ENCODE peak calls at places on chromosomes 2 and 18, in four cellular contexts. One of them, this sample, is unnamed.

GRCh38 chr18:41875094-41875780 is 79.8 kb upstream of the PIK3C3 start:
- DNase-seq in fibroblast of the aortic adventitia: peak
- DNase-seq in pulmonary artery endothelial cell: no peak
- DNase-seq in NCI-H1417: no peak
- DNase-seq in this sample: no peak

GRCh38 chr18:67243799-67244587 is 272.5 kb downstream of the DSEL start:
- DNase-seq in NCI-H1417: no peak
- DNase-seq in fibroblast of the aortic adventitia: peak
- DNase-seq in pulmonary artery endothelial cell: no peak
- DNase-seq in this sample: no peak

GRCh38 chr2:170713280-170714155 is 1.6 kb upstream of the SP5 start:
- DNase-seq in NCI-H1417: no peak
- DNase-seq in fibroblast of the aortic adventitia: no peak
- DNase-seq in pulmonary artery endothelial cell: no peak
- DNase-seq in this sample: no peak

GRCh38 chr2:16175247-16175825 is 235.0 kb downstream of the MYCN start:
- DNase-seq in NCI-H1417: no peak
- DNase-seq in fibroblast of the aortic adventitia: no peak
- DNase-seq in pulmonary artery endothelial cell: no peak
- DNase-seq in this sample: no peak

GRCh38 chr2:676647-677055 is 555 bp downstream of the TMEM18 start:
- DNase-seq in pulmonary artery endothelial cell: peak
- DNase-seq in NCI-H1417: peak
- DNase-seq in fibroblast of the aortic adventitia: peak
- DNase-seq in this sample: peak

GRCh38 chr2:75491129-75491753 is 69.5 kb downstream of the EVA1A start:
- DNase-seq in NCI-H1417: peak
- DNase-seq in pulmonary artery endothelial cell: no peak
- DNase-seq in fibroblast of the aortic adventitia: peak
- DNase-seq in this sample: no peak

GRCh38 chr2:240463274-240463865 is 27.9 kb downstream of the GPC1 start:
- DNase-seq in fibroblast of the aortic adventitia: no peak
- DNase-seq in pulmonary artery endothelial cell: no peak
- DNase-seq in NCI-H1417: no peak
- DNase-seq in this sample: no peak

GRCh38 chr18:59518705-59519104 is 159.6 kb upstream of the LMAN1 start:
- DNase-seq in NCI-H1417: no peak
- DNase-seq in fibroblast of the aortic adventitia: peak
- DNase-seq in pulmonary artery endothelial cell: no peak
- DNase-seq in this sample: no peak

GRCh38 chr2:120650022-120650644 is 85.5 kb upstream of the GLI2 start:
- DNase-seq in pulmonary artery endothelial cell: no peak
- DNase-seq in fibroblast of the aortic adventitia: no peak
- DNase-seq in NCI-H1417: no peak
- DNase-seq in this sample: no peak

GRCh38 chr2:88871336-88871735 is 179.9 kb downstream of the RPIA start:
- DNase-seq in pulmonary artery endothelial cell: no peak
- DNase-seq in fibroblast of the aortic adventitia: no peak
- DNase-seq in NCI-H1417: no peak
- DNase-seq in this sample: no peak

GRCh38 chr2:215619022-215619958 is 183.4 kb upstream of the FN1 start:
- DNase-seq in NCI-H1417: peak
- DNase-seq in fibroblast of the aortic adventitia: peak
- DNase-seq in pulmonary artery endothelial cell: no peak
- DNase-seq in this sample: no peak

GRCh38 chr2:145764631-145765030 is 1244.7 kb upstream of the ZEB2 start:
- DNase-seq in pulmonary artery endothelial cell: no peak
- DNase-seq in fibroblast of the aortic adventitia: no peak
- DNase-seq in NCI-H1417: peak
- DNase-seq in this sample: no peak

GRCh38 chr2:19358242-19359020 is at the start of gene OSR1:
- DNase-seq in NCI-H1417: peak
- DNase-seq in fibroblast of the aortic adventitia: peak
- DNase-seq in pulmonary artery endothelial cell: no peak
- DNase-seq in this sample: peak

GRCh38 chr2:236998250-236998649 is 87.4 kb upstream of the COPS8 start:
- DNase-seq in NCI-H1417: peak
- DNase-seq in pulmonary artery endothelial cell: peak
- DNase-seq in fibroblast of the aortic adventitia: peak
- DNase-seq in this sample: no peak

GRCh38 chr2:20241973-20242726 is 17.2 kb upstream of the SDC1 start:
- DNase-seq in NCI-H1417: no peak
- DNase-seq in pulmonary artery endothelial cell: no peak
- DNase-seq in fibroblast of the aortic adventitia: no peak
- DNase-seq in this sample: no peak

GRCh38 chr2:137023205-137023604 is 257.9 kb downstream of the THSD7B start:
- DNase-seq in fibroblast of the aortic adventitia: no peak
- DNase-seq in NCI-H1417: no peak
- DNase-seq in pulmonary artery endothelial cell: no peak
- DNase-seq in this sample: no peak

GRCh38 chr18:36127866-36128845 is 984 bp downstream of the SLC39A6 start:
- DNase-seq in fibroblast of the aortic adventitia: peak
- DNase-seq in NCI-H1417: peak
- DNase-seq in pulmonary artery endothelial cell: no peak
- DNase-seq in this sample: peak

GRCh38 chr2:172234716-172235661 is 132.3 kb upstream of the DLX2 start:
- DNase-seq in fibroblast of the aortic adventitia: no peak
- DNase-seq in pulmonary artery endothelial cell: no peak
- DNase-seq in NCI-H1417: peak
- DNase-seq in this sample: no peak

GRCh38 chr2:178473931-178474330 is 4.5 kb downstream of the FKBP7 start:
- DNase-seq in NCI-H1417: no peak
- DNase-seq in fibroblast of the aortic adventitia: peak
- DNase-seq in pulmonary artery endothelial cell: no peak
- DNase-seq in this sample: no peak

GRCh38 chr18:78150590-78150989 is 829.0 kb upstream of the SALL3 start:
- DNase-seq in pulmonary artery endothelial cell: no peak
- DNase-seq in NCI-H1417: no peak
- DNase-seq in fibroblast of the aortic adventitia: no peak
- DNase-seq in this sample: no peak

GRCh38 chr18:49399003-49399402 is 61.4 kb downstream of the DYM start:
- DNase-seq in NCI-H1417: no peak
- DNase-seq in pulmonary artery endothelial cell: peak
- DNase-seq in fibroblast of the aortic adventitia: no peak
- DNase-seq in this sample: no peak

GRCh38 chr2:75100011-75100680 is 99.2 kb downstream of the TACR1 start:
- DNase-seq in fibroblast of the aortic adventitia: peak
- DNase-seq in pulmonary artery endothelial cell: no peak
- DNase-seq in NCI-H1417: peak
- DNase-seq in this sample: no peak

GRCh38 chr2:240393831-240394410 is 41.5 kb upstream of the GPC1 start:
- DNase-seq in NCI-H1417: no peak
- DNase-seq in pulmonary artery endothelial cell: no peak
- DNase-seq in fibroblast of the aortic adventitia: no peak
- DNase-seq in this sample: no peak

GRCh38 chr2:189137519-189137918 is 42.0 kb downstream of the COL5A2 start:
- DNase-seq in fibroblast of the aortic adventitia: no peak
- DNase-seq in pulmonary artery endothelial cell: no peak
- DNase-seq in NCI-H1417: no peak
- DNase-seq in this sample: no peak

GRCh38 chr18:21051615-21052014 is 60.0 kb downstream of the ROCK1 start:
- DNase-seq in NCI-H1417: no peak
- DNase-seq in fibroblast of the aortic adventitia: peak
- DNase-seq in pulmonary artery endothelial cell: no peak
- DNase-seq in this sample: no peak

GRCh38 chr2:149344105-149344504 is 13.7 kb downstream of the LYPD6 start:
- DNase-seq in NCI-H1417: no peak
- DNase-seq in fibroblast of the aortic adventitia: no peak
- DNase-seq in pulmonary artery endothelial cell: no peak
- DNase-seq in this sample: no peak

GRCh38 chr2:38074775-38075435 is 1.0 kb downstream of the CYP1B1 start:
- DNase-seq in fibroblast of the aortic adventitia: peak
- DNase-seq in NCI-H1417: no peak
- DNase-seq in pulmonary artery endothelial cell: no peak
- DNase-seq in this sample: no peak

GRCh38 chr2:65622499-65622898 is 190.1 kb upstream of the SPRED2 start:
- DNase-seq in pulmonary artery endothelial cell: no peak
- DNase-seq in fibroblast of the aortic adventitia: no peak
- DNase-seq in NCI-H1417: no peak
- DNase-seq in this sample: no peak

GRCh38 chr2:65655000-65655399 is 222.6 kb upstream of the SPRED2 start:
- DNase-seq in fibroblast of the aortic adventitia: no peak
- DNase-seq in NCI-H1417: peak
- DNase-seq in pulmonary artery endothelial cell: no peak
- DNase-seq in this sample: no peak

GRCh38 chr18:12946549-12947354 is 1.1 kb upstream of the SEH1L start:
- DNase-seq in pulmonary artery endothelial cell: no peak
- DNase-seq in NCI-H1417: peak
- DNase-seq in fibroblast of the aortic adventitia: peak
- DNase-seq in this sample: no peak

GRCh38 chr2:26035110-26035728 is 1.3 kb downstream of the RAB10 start:
- DNase-seq in NCI-H1417: peak
- DNase-seq in fibroblast of the aortic adventitia: peak
- DNase-seq in pulmonary artery endothelial cell: no peak
- DNase-seq in this sample: no peak

GRCh38 chr2:26184086-26184485 is 11.2 kb downstream of the GAREM2 start:
- DNase-seq in pulmonary artery endothelial cell: no peak
- DNase-seq in NCI-H1417: no peak
- DNase-seq in fibroblast of the aortic adventitia: no peak
- DNase-seq in this sample: no peak

GRCh38 chr2:3179208-3179607 is 198.4 kb downstream of the EIPR1 start:
- DNase-seq in pulmonary artery endothelial cell: no peak
- DNase-seq in NCI-H1417: peak
- DNase-seq in fibroblast of the aortic adventitia: no peak
- DNase-seq in this sample: no peak

GRCh38 chr2:191935247-191935646 is 88.4 kb upstream of the CAVIN2 start:
- DNase-seq in pulmonary artery endothelial cell: no peak
- DNase-seq in fibroblast of the aortic adventitia: no peak
- DNase-seq in NCI-H1417: peak
- DNase-seq in this sample: no peak

GRCh38 chr2:231512222-231512621 is 18.0 kb downstream of the NMUR1 start:
- DNase-seq in pulmonary artery endothelial cell: no peak
- DNase-seq in NCI-H1417: peak
- DNase-seq in fibroblast of the aortic adventitia: no peak
- DNase-seq in this sample: no peak